ENCODE peak calls at places on chromosomes 6 and 20, in six cellular contexts. W, B, N, S, U and K are unnamed samples.

GRCh38 chr20:39910536-39910935 is 778.5 kb downstream of the MAFB start:
- DNase-seq in W (no peak), B (no peak), N (no peak), S (no peak), U (no peak), K (no peak)

GRCh38 chr20:46702447-46703203 is 6.8 kb upstream of the SLC2A10 start:
- DNase-seq in W (no peak), B (no peak), N (no peak), S (no peak), U (no peak), K (no peak)

GRCh38 chr20:45550765-45551164 is 3.6 kb upstream of the EPPIN start:
- DNase-seq in W (no peak), B (no peak), N (no peak), S (no peak), U (no peak), K (no peak)

GRCh38 chr6:133512410-133513016 is 271.4 kb downstream of the EYA4 start:
- DNase-seq in W (no peak), B (peak), N (peak), S (peak), U (peak), K (peak)

GRCh38 chr6:94130458-94130857 is 711.1 kb upstream of the EPHA7 start:
- DNase-seq in W (no peak), B (no peak), N (peak), S (no peak), U (peak), K (no peak)

GRCh38 chr6:44084231-44085014 is 42.8 kb downstream of the MRPL14 start:
- DNase-seq in W (no peak), B (peak), N (peak), S (no peak), U (no peak), K (no peak)

GRCh38 chr6:47303383-47303782 is 6.3 kb downstream of the TNFRSF21 start:
- DNase-seq in W (no peak), B (no peak), N (no peak), S (no peak), U (no peak), K (no peak)

GRCh38 chr20:63178889-63179751 is 36.8 kb downstream of the YTHDF1 start:
- DNase-seq in W (no peak), B (peak), N (peak), S (peak), U (peak), K (no peak)

GRCh38 chr20:14991023-14991422 is 653.6 kb upstream of the FLRT3 start:
- DNase-seq in W (no peak), B (no peak), N (no peak), S (peak), U (no peak), K (no peak)

GRCh38 chr6:156880913-156881312 is 103.7 kb downstream of the ARID1B start:
- DNase-seq in W (no peak), B (no peak), N (no peak), S (no peak), U (no peak), K (no peak)

GRCh38 chr20:51412333-51412761 is 130.2 kb downstream of the NFATC2 start:
- DNase-seq in W (peak), B (peak), N (no peak), S (no peak), U (no peak), K (no peak)

GRCh38 chr6:113857565-113858066 is 471 bp downstream of the MARCKS start:
- DNase-seq in W (no peak), B (peak), N (peak), S (peak), U (peak), K (no peak)

GRCh38 chr6:11143394-11144371 is 32.2 kb upstream of the ERVFRD-1 start:
- DNase-seq in W (no peak), B (peak), N (no peak), S (peak), U (no peak), K (peak)

GRCh38 chr6:8182209-8182845 is 80.0 kb upstream of the EEF1E1 start:
- DNase-seq in W (no peak), B (no peak), N (no peak), S (no peak), U (no peak), K (no peak)

GRCh38 chr20:44471481-44471882 is 4.2 kb upstream of the TTPAL start:
- DNase-seq in W (no peak), B (no peak), N (peak), S (peak), U (peak), K (no peak)

DNA sequence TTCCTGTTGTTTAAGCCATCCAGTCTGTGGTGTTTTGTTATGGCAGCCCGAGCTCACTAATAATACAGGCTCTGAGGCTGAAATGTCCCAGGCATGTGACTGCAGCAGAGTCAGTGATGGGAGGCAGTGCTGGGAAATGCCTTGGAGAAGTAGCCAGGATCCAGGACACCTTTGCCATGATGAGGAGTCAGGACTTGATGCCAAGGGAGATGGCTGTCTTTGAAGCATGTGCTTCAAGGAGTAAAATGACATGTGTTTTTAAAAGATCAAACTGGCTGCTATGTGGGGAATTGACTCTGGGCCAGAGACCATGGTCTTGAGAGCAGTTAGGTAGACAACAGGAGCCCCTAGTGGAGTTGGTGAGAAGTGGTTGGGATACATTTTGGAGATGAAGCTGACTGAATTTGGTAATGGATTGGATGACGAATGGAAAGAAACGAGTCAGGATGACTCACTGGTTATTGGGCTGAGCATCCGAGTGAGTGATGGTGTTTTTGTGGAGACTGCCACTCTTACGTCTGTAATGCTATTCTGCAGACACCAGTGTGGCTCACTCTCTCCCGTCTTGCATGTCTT is 322.2 kb downstream of the PLCB1 start:
- DNase-seq in W (peak), B (peak), N (peak), S (peak), U (peak), K (peak)
- TF ChIP-seq CTCF in W (peak), B (peak), N (peak), S (no peak), U (peak), K (peak)

DNA sequence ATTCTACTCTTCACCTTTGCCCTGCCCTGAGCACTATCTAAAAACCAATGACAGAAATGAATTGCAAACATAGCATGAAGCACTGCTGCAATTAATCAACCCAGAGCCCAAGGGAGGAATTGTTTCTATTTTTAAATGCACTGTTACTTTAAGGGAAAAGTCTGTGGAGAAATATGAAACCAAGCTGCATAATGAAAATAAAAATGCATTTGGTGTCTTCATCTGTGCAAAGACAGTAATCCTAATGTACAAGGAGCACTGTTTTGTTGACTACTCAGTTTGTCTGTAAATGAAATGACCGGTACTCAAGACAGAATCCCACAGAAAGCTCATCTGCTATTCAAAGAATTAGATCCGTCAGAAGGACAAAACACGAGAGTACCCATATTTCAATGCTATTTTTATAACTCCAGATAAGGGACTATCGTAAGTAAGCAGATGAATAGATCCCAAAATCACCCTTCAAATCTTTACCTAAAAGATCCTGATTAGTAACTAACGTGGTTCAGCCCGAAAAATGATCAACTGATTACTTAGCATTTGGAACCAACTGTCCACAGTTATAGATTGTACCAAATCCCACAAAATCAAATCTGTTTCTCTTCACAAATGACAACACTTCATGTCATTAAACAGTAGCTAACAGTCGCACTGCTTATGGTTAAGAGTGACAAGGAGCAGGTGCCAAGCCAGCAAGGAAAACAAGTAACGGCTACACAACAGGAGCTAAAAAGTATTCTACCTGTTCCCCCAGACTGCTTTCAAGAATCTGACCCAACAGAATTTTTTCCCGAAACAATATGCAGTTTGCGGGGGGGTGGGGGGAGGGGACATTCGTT is 2.4 kb downstream of the KIF13A start:
- DNase-seq in W (no peak), B (peak), N (no peak), S (no peak), U (no peak), K (no peak)
- H3K4me3 ChIP-seq in W (peak), B (peak), N (no peak), S (peak), U (peak), K (peak)

DNA sequence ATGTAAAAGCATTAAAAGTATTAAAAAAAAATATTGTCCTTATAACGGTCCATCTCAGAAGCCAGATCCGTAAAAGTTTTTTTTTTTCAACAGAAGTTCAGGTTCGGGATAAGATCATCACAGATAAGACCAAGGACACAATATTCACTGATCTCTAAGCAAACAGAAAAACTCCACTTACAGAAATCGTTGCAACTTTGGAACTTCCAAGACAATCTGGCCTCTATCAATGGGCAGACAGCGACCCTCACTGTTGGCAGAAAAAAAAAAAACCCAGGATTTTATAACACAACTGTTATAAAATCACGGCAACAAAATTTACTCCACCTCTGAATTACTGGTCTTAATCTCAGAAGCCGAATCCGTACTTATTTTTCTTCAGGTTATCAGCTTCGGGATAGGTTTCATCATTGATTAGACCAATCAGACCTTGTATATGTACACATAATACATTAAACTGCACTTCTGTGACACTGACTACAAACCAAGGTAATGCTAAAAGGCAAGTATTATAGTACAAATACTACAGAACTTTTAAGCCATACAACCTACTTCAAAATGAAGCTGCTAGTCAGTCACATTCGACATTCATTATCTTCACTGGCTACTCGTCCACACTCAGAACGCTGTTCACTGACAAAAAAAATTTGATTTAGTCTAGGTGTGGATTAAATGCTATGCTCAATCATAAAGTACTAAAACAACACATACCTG is 34.7 kb upstream of the SYNCRIP start:
- DNase-seq in W (no peak), B (no peak), N (no peak), S (no peak), U (no peak), K (no peak)
- TF ChIP-seq CTCF in W (no peak), B (peak), N (peak), S (peak), U (no peak), K (peak)

GRCh38 chr20:5316188-5317158 is at the start of gene PROKR2:
- DNase-seq in W (no peak), B (peak), N (peak), S (no peak), U (peak), K (no peak)
- H3K4me3 ChIP-seq in W (no peak), B (no peak), N (peak), S (no peak), U (peak), K (no peak)

GRCh38 chr20:23174821-23175220 is 88.7 kb upstream of the CD93 start:
- DNase-seq in W (no peak), B (no peak), N (no peak), S (no peak), U (no peak), K (no peak)

GRCh38 chr20:23179766-23180403 is 93.8 kb upstream of the CD93 start:
- DNase-seq in W (no peak), B (peak), N (no peak), S (no peak), U (no peak), K (no peak)

GRCh38 chr20:23180451-23180921 is 94.4 kb upstream of the CD93 start:
- DNase-seq in W (no peak), B (peak), N (no peak), S (no peak), U (no peak), K (no peak)

DNA sequence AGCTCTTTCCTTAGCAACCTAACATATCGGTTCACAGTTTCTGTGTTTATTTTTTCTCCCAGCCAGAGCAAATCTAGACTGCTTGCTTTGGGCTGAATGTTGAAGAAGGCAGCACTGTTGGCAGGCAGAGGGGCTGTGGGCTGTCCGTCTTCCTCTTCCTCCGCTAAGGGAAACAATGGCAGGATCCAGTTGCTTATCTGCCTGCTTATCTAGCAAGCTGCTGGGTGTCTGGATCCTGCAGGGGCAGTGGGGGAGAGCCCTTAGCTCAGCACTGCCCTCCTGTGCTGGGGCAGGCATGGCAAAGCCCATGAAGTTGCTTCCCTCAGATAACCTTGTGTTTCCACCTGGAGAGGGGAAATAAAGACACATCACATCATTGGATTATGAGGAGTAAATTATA is 92.7 kb upstream of the CD93 start:
- DNase-seq in W (no peak), B (no peak), N (no peak), S (no peak), U (no peak), K (no peak)
- TF ChIP-seq CTCF in W (no peak), B (no peak), N (no peak), S (no peak), U (peak), K (no peak)